ENCODE peak calls at places on chromosomes 5 and 9, in four cellular contexts. E, H, N and J are unnamed samples.
A peak's percentile ranks its signal among the peaks of the same experiment; 100 is the strongest.

GRCh38 chr9:37960631-37961030 is 56.7 kb upstream of the SLC25A51 start:
- DNase-seq in E (no peak), H (no peak), N (no peak), J (no peak)

GRCh38 chr5:56588636-56589485 is 226.5 kb upstream of the MAP3K1 start:
- DNase-seq in N (peak; percentile 12), E (peak; percentile 26), H (no peak), J (peak; percentile 24)

GRCh38 chr5:96823060-96823459 is 15.3 kb upstream of the ERAP1 start:
- DNase-seq in H (no peak), N (no peak), E (no peak), J (no peak)

GRCh38 chr9:127199001-127199791 is 65.4 kb upstream of the GARNL3 start:
- DNase-seq in E (peak; percentile 54), H (peak; percentile 67), N (peak; percentile 74), J (peak; percentile 85)

GRCh38 chr5:142463880-142464279 is 139.1 kb upstream of the SPRY4 start:
- DNase-seq in E (no peak), H (no peak), N (no peak), J (no peak)

GRCh38 chr5:159514229-159514822 is 184.0 kb upstream of the IL12B start:
- DNase-seq in H (no peak), E (no peak), N (no peak), J (no peak)

GRCh38 chr5:167511-167910 is 23.8 kb upstream of the LRRC14B start:
- DNase-seq in E (no peak), H (no peak), N (no peak), J (no peak)

GRCh38 chr9:82424599-82424998 is 436.0 kb downstream of the SPATA31D1 start:
- DNase-seq in E (no peak), H (no peak), N (no peak), J (no peak)

GRCh38 chr9:122100756-122101155 is 7.6 kb upstream of the TTLL11 start:
- DNase-seq in E (no peak), H (no peak), N (no peak), J (no peak)

GRCh38 chr5:119816055-119816454 is 186.7 kb downstream of the FAM170A start:
- DNase-seq in N (no peak), E (no peak), H (no peak), J (no peak)

GRCh38 chr5:171868236-171868635 is 82.6 kb downstream of the SMIM23 start:
- DNase-seq in N (no peak), E (no peak), H (no peak), J (peak; percentile 28)

GRCh38 chr9:78296893-78297671 is at the start of gene PSAT1:
- DNase-seq in N (peak; percentile 66), E (peak; percentile 77), H (peak; percentile 93), J (peak; percentile 99)

GRCh38 chr9:138006576-138007233 is 129.1 kb downstream of the CACNA1B start:
- DNase-seq in H (no peak), N (no peak), E (no peak), J (no peak)

GRCh38 chr9:114259800-114260523 is 62.9 kb upstream of the ORM1 start:
- DNase-seq in E (no peak), H (no peak), N (no peak), J (no peak)

GRCh38 chr5:160262665-160263064 is 33.4 kb downstream of the FABP6 start:
- DNase-seq in H (no peak), E (no peak), N (no peak), J (peak; percentile 13)

GRCh38 chr9:114968710-114969109 is 38.3 kb upstream of the TNFSF8 start:
- DNase-seq in N (no peak), E (no peak), H (no peak), J (peak; percentile 58)

GRCh38 chr9:98080346-98080745 is 23.8 kb downstream of the NANS start:
- DNase-seq in E (no peak), H (no peak), N (no peak), J (peak; percentile 63)

GRCh38 chr5:115168829-115169391 is 798 bp downstream of the TRIM36 start:
- DNase-seq in E (no peak), N (no peak), H (no peak), J (peak; percentile 21)

GRCh38 chr9:93668261-93668871 is 92.0 kb downstream of the PHF2 start:
- DNase-seq in H (no peak), E (no peak), N (no peak), J (no peak)

GRCh38 chr5:81794246-81794645 is 43.3 kb upstream of the SSBP2 start:
- DNase-seq in H (no peak), E (no peak), N (no peak), J (no peak)

GRCh38 chr5:155587458-155587857 is 573.9 kb downstream of the KIF4B start:
- DNase-seq in N (no peak), E (no peak), H (no peak), J (no peak)

GRCh38 chr5:97538916-97539315 is 355.9 kb upstream of the RIOK2 start:
- DNase-seq in H (no peak), N (no peak), E (no peak), J (no peak)